ENCODE peak calls at places on chromosomes 12 and 14, in six cellular contexts. U is Panc1, J is heart left ventricle, E is adrenal gland, K is OCI-LY7, D is cardiac muscle cell. I is an unnamed sample. For H3K4me1, the result is how much of the 10 kb centered on the place peaks cover.

GRCh38 chr14:103782376-103782775 is 65.0 kb downstream of the PPP1R13B start:
- DNase-seq in U (no peak), J (no peak), E (no peak), K (no peak), D (no peak), I (no peak)

GRCh38 chr12:27688671-27689070 is 7.6 kb upstream of the REP15 start:
- DNase-seq in U (no peak), J (no peak), E (no peak), K (no peak), D (no peak), I (no peak)

GRCh38 chr14:75995372-75996041 is 9.9 kb downstream of the IFT43 start:
- DNase-seq in U (no peak), J (peak), E (peak), K (no peak), D (peak), I (no peak)

GRCh38 chr12:70449758-70450341 is 83.8 kb downstream of the KCNMB4 start:
- DNase-seq in U (no peak), J (no peak), E (no peak), K (no peak), D (no peak), I (no peak)

GRCh38 chr14:62301911-62302310 is 539.7 kb downstream of the SNAPC1 start:
- DNase-seq in U (no peak), J (no peak), E (no peak), K (no peak), D (peak), I (no peak)

GRCh38 chr12:18250313-18250916 is 10.9 kb upstream of the PIK3C2G start:
- DNase-seq in U (peak), J (no peak), E (peak), K (peak), D (peak), I (no peak)

GRCh38 chr12:56998981-56999380 is 7.4 kb downstream of the ZBTB39 start:
- DNase-seq in U (no peak), J (no peak), E (no peak), K (no peak), D (no peak), I (no peak)

GRCh38 chr14:96960598-96961116 is 163.5 kb downstream of the VRK1 start:
- DNase-seq in U (no peak), J (no peak), E (no peak), K (no peak), D (no peak), I (no peak)

GRCh38 chr12:70576341-70577282 is 60.6 kb downstream of the PTPRB start:
- DNase-seq in U (peak), J (no peak), E (no peak), K (peak), D (peak), I (no peak)

GRCh38 chr14:65095633-65096205 is 6.6 kb downstream of the MAX start:
- DNase-seq in U (no peak), J (peak), E (peak), K (no peak), D (peak), I (peak)

GRCh38 chr12:93164103-93164880 is 213.4 kb upstream of the NUDT4 start:
- DNase-seq in U (no peak), J (no peak), E (no peak), K (no peak), D (no peak), I (no peak)

GRCh38 chr12:54786081-54786480 is 68.2 kb upstream of the MUCL1 start:
- DNase-seq in U (no peak), J (no peak), E (no peak), K (no peak), D (no peak), I (no peak)

GRCh38 chr12:129873458-129873857 is 30.4 kb downstream of the TMEM132D start:
- DNase-seq in U (no peak), J (no peak), E (no peak), K (no peak), D (no peak), I (no peak)

GRCh38 chr12:116544656-116545055 is 14.5 kb upstream of the MAP1LC3B2 start:
- DNase-seq in U (no peak), J (peak), E (no peak), K (no peak), D (no peak), I (no peak)

GRCh38 chr14:39241637-39242036 is 7.9 kb downstream of the MIA2 start:
- DNase-seq in U (no peak), J (no peak), E (no peak), K (no peak), D (no peak), I (no peak)

GRCh38 chr12:126447346-126447745 is 1382.1 kb downstream of the AACS start:
- DNase-seq in U (no peak), J (no peak), E (no peak), K (peak), D (no peak), I (no peak)

GRCh38 chr12:70606001-70606400 is 31.2 kb downstream of the PTPRB start:
- DNase-seq in U (no peak), J (no peak), E (no peak), K (no peak), D (no peak), I (no peak)

GRCh38 chr12:6960291-6961277 is 9.4 kb downstream of the PTPN6 start:
- DNase-seq in U (no peak), J (peak), E (peak), K (peak), D (peak), I (no peak)

GRCh38 chr12:94100254-94100653 is 48.1 kb upstream of the PLXNC1 start:
- DNase-seq in U (peak), J (no peak), E (peak), K (no peak), D (peak), I (no peak)

GRCh38 chr12:88865537-88865936 is 285.3 kb upstream of the KITLG start:
- DNase-seq in U (no peak), J (no peak), E (no peak), K (no peak), D (no peak), I (no peak)

GRCh38 chr12:124391340-124392261 is 96.7 kb downstream of the RFLNA start:
- DNase-seq in U (no peak), J (peak), E (peak), K (peak), D (no peak), I (peak)

GRCh38 chr12:53938276-53939140 is at the start of gene HOXC13:
- DNase-seq in U (peak), J (no peak), E (peak), K (peak), D (peak), I (peak)

GRCh38 chr14:52422650-52423356 is 108.7 kb downstream of the PTGER2 start:
- DNase-seq in U (no peak), J (no peak), E (no peak), K (no peak), D (no peak), I (no peak)

GRCh38 chr12:18798445-18799139 is 60.7 kb downstream of the CAPZA3 start:
- DNase-seq in U (no peak), J (no peak), E (no peak), K (no peak), D (peak), I (no peak)

GRCh38 chr14:64501326-64502171 is 2.1 kb downstream of the ZBTB25 start:
- DNase-seq in U (no peak), J (peak), E (peak), K (peak), D (peak), I (peak)

GRCh38 chr12:68175566-68176033 is 16.1 kb upstream of the IFNG start:
- DNase-seq in U (no peak), J (no peak), E (no peak), K (peak), D (no peak), I (no peak)

GRCh38 chr14:105141026-105141425 is 27.6 kb downstream of the JAG2 start:
- DNase-seq in U (no peak), J (peak), E (no peak), K (no peak), D (no peak), I (peak)

GRCh38 chr14:91873476-91874265 is 6.3 kb upstream of the TC2N start:
- DNase-seq in U (no peak), J (no peak), E (no peak), K (peak), D (peak), I (no peak)

GRCh38 chr14:91872517-91873470 is 5.5 kb upstream of the TC2N start:
- DNase-seq in U (no peak), J (peak), E (peak), K (peak), D (peak), I (peak)

GRCh38 chr14:91870890-91871289 is 3.6 kb upstream of the TC2N start:
- DNase-seq in U (no peak), J (no peak), E (no peak), K (no peak), D (no peak), I (no peak)

GRCh38 chr14:91870001-91870400 is 2.7 kb upstream of the TC2N start:
- DNase-seq in U (no peak), J (no peak), E (no peak), K (no peak), D (no peak), I (no peak)

DNA sequence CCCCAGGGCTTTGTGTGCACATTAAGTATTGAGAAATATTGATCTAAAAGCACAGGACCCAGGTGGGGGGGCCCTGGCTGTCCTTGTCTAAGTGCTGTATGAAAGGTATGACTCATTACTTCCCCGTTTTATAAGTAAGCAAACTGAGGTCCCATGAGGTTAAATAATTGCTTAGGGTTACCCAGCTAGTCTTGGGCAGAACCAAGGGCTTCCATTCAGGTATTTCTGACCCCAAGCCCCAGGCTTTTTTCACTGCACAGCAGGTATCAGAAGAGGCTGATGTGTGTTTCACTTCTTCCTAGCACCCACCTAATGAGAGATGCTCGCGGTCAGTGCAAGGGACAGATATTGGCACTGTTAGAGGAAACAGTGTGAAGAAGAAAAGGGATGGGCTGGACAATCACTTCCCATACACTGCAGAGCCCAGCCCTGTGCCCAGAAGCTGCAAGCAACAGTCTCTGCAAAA is 4.7 kb upstream of the TC2N start:
- DNase-seq in U (no peak), J (no peak), E (no peak), K (peak), D (no peak), I (no peak)
- H3K4me1 ChIP-seq in U (under half), J (under half), E (under half), K (under half), D (under half), I (under half)

DNA sequence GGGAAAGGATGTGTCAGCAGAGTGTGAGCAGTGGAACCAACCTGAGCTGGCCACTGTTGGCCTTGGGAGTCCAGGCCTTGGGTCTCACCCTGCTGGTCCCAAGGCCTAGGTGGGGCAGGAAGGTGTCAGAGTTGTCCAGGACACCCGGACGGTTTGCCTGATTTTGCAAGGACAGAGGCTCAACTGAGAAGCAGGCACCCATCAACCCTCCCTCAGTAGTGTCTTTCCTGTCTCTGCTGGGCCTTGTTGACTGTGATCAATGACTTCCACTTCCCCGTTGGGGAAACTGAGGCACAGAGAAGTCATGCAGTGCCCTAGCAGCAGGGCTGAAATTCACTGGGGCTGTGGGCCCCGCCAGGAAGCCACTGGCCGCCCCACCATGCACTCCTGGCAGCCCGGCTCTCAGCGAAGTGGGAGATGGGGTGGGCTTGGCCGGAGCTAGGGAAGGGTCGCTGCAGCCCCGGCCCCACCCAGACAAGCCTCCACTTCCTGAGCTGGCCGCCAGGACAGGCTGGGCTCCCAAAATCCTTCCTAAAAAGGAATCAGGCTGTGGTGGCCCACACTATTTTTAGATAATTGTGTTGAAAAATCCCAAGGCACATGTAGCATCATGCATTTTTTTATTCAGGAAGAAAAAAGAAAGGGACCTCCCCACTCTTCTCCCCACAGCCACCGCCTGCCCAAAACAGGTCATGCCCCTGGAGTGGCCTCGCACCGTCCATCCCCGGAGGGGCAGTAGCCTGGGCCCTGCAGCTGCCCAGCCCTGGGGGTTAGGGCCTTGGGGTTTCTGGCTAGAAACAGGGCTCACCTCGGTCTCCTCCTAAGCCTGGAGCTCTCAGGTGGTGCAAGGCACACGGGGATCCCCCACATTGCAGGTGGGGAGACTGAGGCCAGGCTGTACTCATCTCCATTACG is 127.4 kb downstream of the CALM1 start:
- DNase-seq in U (no peak), J (peak), E (no peak), K (no peak), D (no peak), I (no peak)
- H3K4me1 ChIP-seq in U (under half), J (under half), E (under half), K (under half), D (under half), I (under half)

DNA sequence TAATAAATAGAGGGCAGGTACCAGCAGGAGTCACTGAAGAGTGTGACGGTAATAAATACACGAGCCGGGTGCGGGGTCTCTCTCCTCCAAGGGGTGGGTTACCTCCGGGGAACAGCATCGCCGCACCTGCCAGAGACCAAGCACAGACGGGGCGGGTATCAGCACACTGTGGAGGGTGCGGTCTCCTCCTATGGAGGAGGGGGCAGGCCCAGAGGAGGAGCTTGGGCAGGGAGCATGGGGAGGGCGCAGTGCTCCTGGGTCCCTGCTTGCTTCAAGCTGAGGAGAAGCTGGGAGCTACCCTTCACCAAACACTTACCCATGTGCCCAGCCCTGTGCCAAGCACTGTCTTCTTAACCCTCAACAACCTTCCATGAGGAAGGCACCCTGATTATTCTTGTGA is 12.8 kb downstream of the PGF start:
- DNase-seq in U (no peak), J (no peak), E (no peak), K (no peak), D (no peak), I (no peak)
- H3K4me1 ChIP-seq in U (under half), J (half or more), E (under half), K (half or more), D (under half), I (under half)

GRCh38 chr12:108854453-108855283 is 2.7 kb downstream of the SSH1 start:
- DNase-seq in U (no peak), J (peak), E (peak), K (no peak), D (peak), I (no peak)
- H3K4me1 ChIP-seq in U (half or more), J (half or more), E (under half), K (under half), D (under half), I (under half)

GRCh38 chr12:2638273-2639019 is 156.3 kb upstream of the FKBP4 start:
- DNase-seq in U (no peak), J (peak), E (no peak), K (no peak), D (no peak), I (peak)

GRCh38 chr12:2636741-2637140 is 158.0 kb upstream of the FKBP4 start:
- DNase-seq in U (no peak), J (no peak), E (no peak), K (no peak), D (no peak), I (no peak)

GRCh38 chr12:2634481-2634880 is 160.3 kb upstream of the FKBP4 start:
- DNase-seq in U (no peak), J (no peak), E (no peak), K (no peak), D (no peak), I (no peak)

GRCh38 chr12:2639020-2639298 is 155.8 kb upstream of the FKBP4 start:
- DNase-seq in U (no peak), J (no peak), E (no peak), K (no peak), D (no peak), I (no peak)

DNA sequence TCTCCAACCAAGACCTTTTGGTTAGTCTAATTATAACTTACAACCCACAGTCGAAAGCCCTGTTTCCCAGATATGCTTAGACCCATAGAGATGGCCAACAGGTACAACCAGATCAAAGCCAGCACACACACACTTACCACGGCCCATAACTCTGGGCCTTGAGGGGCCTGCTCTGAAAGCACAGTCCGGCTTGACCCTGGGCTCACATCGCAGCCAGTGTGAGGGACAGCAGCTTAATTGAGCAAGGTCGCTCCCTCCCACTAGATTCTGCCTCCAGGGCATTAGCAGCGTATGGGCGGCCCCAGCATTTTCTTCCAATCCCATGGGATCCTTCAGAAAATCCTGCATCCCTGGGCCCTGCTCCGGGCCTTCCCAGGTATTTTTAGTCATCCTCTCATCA is 157.4 kb upstream of the FKBP4 start:
- DNase-seq in U (no peak), J (no peak), E (no peak), K (no peak), D (no peak), I (peak)
- H3K4me1 ChIP-seq in U (under half), J (under half), E (under half), K (under half), D (under half), I (under half)

DNA sequence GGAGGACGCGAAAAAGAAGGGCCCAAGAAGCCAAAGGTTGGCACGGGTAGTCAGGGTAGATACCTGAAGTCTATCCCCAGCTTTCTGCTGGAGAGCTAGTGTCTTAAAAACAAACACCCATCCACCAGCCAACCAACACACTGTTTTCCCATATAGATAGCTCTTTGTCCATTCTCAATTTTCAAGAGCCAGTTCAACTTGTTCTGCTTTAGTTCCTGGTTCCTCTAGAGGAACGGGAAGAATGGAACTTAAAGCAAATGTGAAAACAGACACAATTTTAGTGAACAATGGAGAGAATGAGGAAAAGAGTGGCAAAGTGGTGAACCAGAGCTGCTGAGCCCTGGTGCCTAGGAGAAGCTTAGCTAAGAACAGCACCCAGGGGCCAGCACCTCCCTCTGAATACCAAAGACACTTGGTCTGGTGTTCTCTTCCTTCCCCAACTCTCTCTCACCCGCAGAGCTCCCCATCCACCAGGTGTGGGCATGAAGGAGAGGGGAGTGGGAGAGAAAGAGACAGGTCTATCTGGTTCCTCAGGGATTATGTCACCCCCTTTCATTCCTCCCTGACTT is 3.8 kb downstream of the NDRG2 start:
- DNase-seq in U (no peak), J (no peak), E (no peak), K (no peak), D (no peak), I (no peak)
- H3K4me1 ChIP-seq in U (under half), J (half or more), E (under half), K (under half), D (under half), I (under half)

DNA sequence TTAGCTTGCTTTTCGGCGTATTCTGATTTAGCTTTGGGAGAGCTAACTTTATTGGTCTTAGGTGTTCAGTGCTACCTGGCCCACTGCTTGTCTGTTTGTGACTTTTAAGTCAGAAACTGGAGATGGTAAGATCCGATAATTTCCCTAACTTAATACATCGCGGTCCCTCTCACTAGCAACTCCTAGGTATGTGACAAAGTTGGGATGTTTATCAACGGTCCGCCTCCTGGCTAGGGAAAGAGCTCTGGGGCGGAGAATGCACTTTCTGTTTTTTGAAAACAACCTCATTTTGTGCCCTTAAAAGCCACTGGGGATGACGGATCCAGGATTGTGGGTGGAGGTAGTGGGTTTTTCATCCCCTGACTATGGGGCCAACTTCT is 1.2 kb downstream of the CDKN1B start:
- DNase-seq in U (no peak), J (no peak), E (no peak), K (no peak), D (peak), I (no peak)
- H3K4me1 ChIP-seq in U (under half), J (half or more), E (under half), K (half or more), D (under half), I (under half)